ENCODE peak calls at places on chromosomes 3 and 15, in four cellular contexts. One of them, this sample, is unnamed.

GRCh38 chr15:91135201-91136130 is 35.4 kb downstream of the SV2B start:
- DNase-seq in SK-N-SH: no peak
- DNase-seq in K562: no peak
- DNase-seq in WTC11: no peak
- DNase-seq in this sample: no peak

GRCh38 chr15:34987182-34987488 is 952 bp downstream of the ZNF770 start:
- DNase-seq in SK-N-SH: peak
- DNase-seq in K562: peak
- DNase-seq in WTC11: no peak
- DNase-seq in this sample: no peak

GRCh38 chr3:195087321-195087720 is 183.6 kb downstream of the XXYLT1 start:
- DNase-seq in SK-N-SH: no peak
- DNase-seq in K562: no peak
- DNase-seq in WTC11: no peak
- DNase-seq in this sample: no peak

GRCh38 chr3:123419850-123420292 is 29.0 kb downstream of the ADCY5 start:
- DNase-seq in SK-N-SH: no peak
- DNase-seq in K562: no peak
- DNase-seq in WTC11: no peak
- DNase-seq in this sample: no peak

GRCh38 chr15:73924258-73924921 is 1.9 kb upstream of the LOXL1 start:
- DNase-seq in SK-N-SH: no peak
- DNase-seq in K562: no peak
- DNase-seq in WTC11: no peak
- DNase-seq in this sample: no peak

GRCh38 chr3:154018100-154018696 is 103.0 kb upstream of the ARHGEF26 start:
- DNase-seq in SK-N-SH: peak
- DNase-seq in K562: peak
- DNase-seq in WTC11: peak
- DNase-seq in this sample: peak

GRCh38 chr15:86595741-86596140 is 516.1 kb downstream of the AGBL1 start:
- DNase-seq in SK-N-SH: no peak
- DNase-seq in K562: no peak
- DNase-seq in WTC11: no peak
- DNase-seq in this sample: no peak

GRCh38 chr15:63380828-63381282 is 791 bp downstream of the CA12 start:
- DNase-seq in SK-N-SH: no peak
- DNase-seq in K562: no peak
- DNase-seq in WTC11: no peak
- DNase-seq in this sample: no peak

GRCh38 chr3:194262345-194263305 is 88.5 kb downstream of the CPN2 start:
- DNase-seq in SK-N-SH: no peak
- DNase-seq in K562: no peak
- DNase-seq in WTC11: no peak
- DNase-seq in this sample: no peak

GRCh38 chr3:180184806-180185205 is 148.1 kb upstream of the PEX5L start:
- DNase-seq in SK-N-SH: no peak
- DNase-seq in K562: no peak
- DNase-seq in WTC11: no peak
- DNase-seq in this sample: no peak

GRCh38 chr15:57251308-57251707 is 125.0 kb upstream of the CGNL1 start:
- DNase-seq in SK-N-SH: no peak
- DNase-seq in K562: no peak
- DNase-seq in WTC11: no peak
- DNase-seq in this sample: no peak

GRCh38 chr3:127620637-127621375 is 8.2 kb upstream of the PODXL2 start:
- DNase-seq in SK-N-SH: no peak
- DNase-seq in K562: no peak
- DNase-seq in WTC11: no peak
- DNase-seq in this sample: no peak

GRCh38 chr3:115862099-115862498 is 238.8 kb downstream of the GAP43 start:
- DNase-seq in SK-N-SH: no peak
- DNase-seq in K562: no peak
- DNase-seq in WTC11: no peak
- DNase-seq in this sample: no peak

GRCh38 chr3:58206406-58207011 is 4.3 kb downstream of the DNASE1L3 start:
- DNase-seq in SK-N-SH: no peak
- DNase-seq in K562: no peak
- DNase-seq in WTC11: no peak
- DNase-seq in this sample: no peak

GRCh38 chr3:124730920-124731297 is 657 bp downstream of the UMPS start:
- DNase-seq in SK-N-SH: no peak
- DNase-seq in K562: no peak
- DNase-seq in WTC11: no peak
- DNase-seq in this sample: no peak

GRCh38 chr3:51955175-51955892 is at the start of gene GPR62:
- DNase-seq in SK-N-SH: no peak
- DNase-seq in K562: no peak
- DNase-seq in WTC11: no peak
- DNase-seq in this sample: no peak

GRCh38 chr15:77632760-77633133 is at the start of gene LINGO1:
- DNase-seq in SK-N-SH: no peak
- DNase-seq in K562: peak
- DNase-seq in WTC11: peak
- DNase-seq in this sample: no peak

GRCh38 chr3:192869131-192870027 is 48.3 kb downstream of the MB21D2 start:
- DNase-seq in SK-N-SH: no peak
- DNase-seq in K562: no peak
- DNase-seq in WTC11: no peak
- DNase-seq in this sample: no peak

GRCh38 chr15:58966698-58967097 is 20.8 kb upstream of the RNF111 start:
- DNase-seq in SK-N-SH: no peak
- DNase-seq in K562: no peak
- DNase-seq in WTC11: no peak
- DNase-seq in this sample: no peak

GRCh38 chr3:29410660-29411405 is 130.0 kb downstream of the RBMS3 start:
- DNase-seq in SK-N-SH: no peak
- DNase-seq in K562: no peak
- DNase-seq in WTC11: no peak
- DNase-seq in this sample: no peak

GRCh38 chr3:76040946-76041345 is 255.6 kb upstream of the ZNF717 start:
- DNase-seq in SK-N-SH: no peak
- DNase-seq in K562: no peak
- DNase-seq in WTC11: no peak
- DNase-seq in this sample: no peak

GRCh38 chr3:197026481-197026866 is 3.1 kb downstream of the MELTF start:
- DNase-seq in SK-N-SH: no peak
- DNase-seq in K562: no peak
- DNase-seq in WTC11: no peak
- DNase-seq in this sample: peak

GRCh38 chr3:185561958-185562357 is 9.6 kb upstream of the LIPH start:
- DNase-seq in SK-N-SH: no peak
- DNase-seq in K562: no peak
- DNase-seq in WTC11: no peak
- DNase-seq in this sample: peak

GRCh38 chr15:73981761-73982222 is 10.3 kb downstream of the STOML1 start:
- DNase-seq in SK-N-SH: no peak
- DNase-seq in K562: no peak
- DNase-seq in WTC11: no peak
- DNase-seq in this sample: no peak

GRCh38 chr3:7144696-7145308 is 283.9 kb downstream of the GRM7 start:
- DNase-seq in SK-N-SH: peak
- DNase-seq in K562: peak
- DNase-seq in WTC11: peak
- DNase-seq in this sample: peak

GRCh38 chr3:169379496-169380121 is 283.9 kb downstream of the MECOM start:
- DNase-seq in SK-N-SH: no peak
- DNase-seq in K562: no peak
- DNase-seq in WTC11: no peak
- DNase-seq in this sample: no peak

GRCh38 chr3:196216081-196216564 is at the start of gene SLC51A:
- DNase-seq in SK-N-SH: no peak
- DNase-seq in K562: no peak
- DNase-seq in WTC11: peak
- DNase-seq in this sample: peak

GRCh38 chr3:129794319-129795201 is 99.0 kb downstream of the TMCC1 start:
- DNase-seq in SK-N-SH: peak
- DNase-seq in K562: no peak
- DNase-seq in WTC11: peak
- DNase-seq in this sample: peak

GRCh38 chr15:57509121-57509520 is 82.6 kb upstream of the MYZAP start:
- DNase-seq in SK-N-SH: no peak
- DNase-seq in K562: no peak
- DNase-seq in WTC11: peak
- DNase-seq in this sample: no peak

GRCh38 chr3:179840985-179841384 is 188.1 kb downstream of the USP13 start:
- DNase-seq in SK-N-SH: no peak
- DNase-seq in K562: no peak
- DNase-seq in WTC11: no peak
- DNase-seq in this sample: no peak

GRCh38 chr3:72368331-72368975 is 479.8 kb downstream of the SHQ1 start:
- DNase-seq in SK-N-SH: no peak
- DNase-seq in K562: no peak
- DNase-seq in WTC11: no peak
- DNase-seq in this sample: no peak

GRCh38 chr3:142568393-142569017 is 10.0 kb downstream of the ATR start:
- DNase-seq in SK-N-SH: no peak
- DNase-seq in K562: peak
- DNase-seq in WTC11: peak
- DNase-seq in this sample: peak

GRCh38 chr3:169147246-169148008 is 516.1 kb downstream of the MECOM start:
- DNase-seq in SK-N-SH: peak
- DNase-seq in K562: peak
- DNase-seq in WTC11: peak
- DNase-seq in this sample: peak

GRCh38 chr15:48190932-48191573 is 412 bp upstream of the CTXN2 start:
- DNase-seq in SK-N-SH: peak
- DNase-seq in K562: no peak
- DNase-seq in WTC11: peak
- DNase-seq in this sample: peak

GRCh38 chr3:58353722-58354553 is 21.2 kb downstream of the PXK start:
- DNase-seq in SK-N-SH: no peak
- DNase-seq in K562: no peak
- DNase-seq in WTC11: no peak
- DNase-seq in this sample: no peak

GRCh38 chr3:160368804-160369203 is 30.2 kb downstream of the IFT80 start:
- DNase-seq in SK-N-SH: no peak
- DNase-seq in K562: no peak
- DNase-seq in WTC11: no peak
- DNase-seq in this sample: no peak

DNA sequence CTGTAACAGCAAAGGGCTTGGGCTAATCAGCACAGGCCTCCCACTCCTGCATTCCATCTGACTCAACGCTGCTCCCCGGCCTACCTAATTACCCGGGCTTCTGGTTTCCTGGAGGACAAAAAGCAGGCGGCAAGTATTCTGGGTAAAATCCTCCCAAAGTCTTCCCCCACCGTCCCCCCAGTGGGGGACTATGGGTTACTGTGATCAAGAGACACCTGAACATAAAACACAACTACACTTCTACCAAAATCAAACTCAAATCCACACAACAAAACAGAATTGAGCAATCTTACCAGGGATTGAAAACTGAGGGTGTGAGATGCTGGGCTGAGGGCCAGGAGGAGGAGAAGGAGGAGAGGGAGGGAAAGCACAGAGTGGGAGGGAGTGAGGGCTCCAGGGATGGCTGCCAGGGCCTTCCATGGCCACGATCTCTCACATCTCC is 8.9 kb upstream of the NCKIPSD start:
- DNase-seq in SK-N-SH: peak
- DNase-seq in K562: no peak
- DNase-seq in WTC11: no peak
- DNase-seq in this sample: no peak
- TF ChIP-seq TEAD4 in SK-N-SH: peak
- TF ChIP-seq TEAD4 in K562: no peak
- TF ChIP-seq TEAD4 in WTC11: no peak
- TF ChIP-seq TEAD4 in this sample: no peak

GRCh38 chr15:37767841-37768455 is 166.5 kb upstream of the TMCO5A start:
- DNase-seq in SK-N-SH: no peak
- DNase-seq in K562: no peak
- DNase-seq in WTC11: no peak
- DNase-seq in this sample: no peak

GRCh38 chr15:37771462-37771861 is 163.0 kb upstream of the TMCO5A start:
- DNase-seq in SK-N-SH: no peak
- DNase-seq in K562: no peak
- DNase-seq in WTC11: no peak
- DNase-seq in this sample: no peak

GRCh38 chr15:37764733-37765191 is 169.7 kb upstream of the TMCO5A start:
- DNase-seq in SK-N-SH: peak
- DNase-seq in K562: peak
- DNase-seq in WTC11: peak
- DNase-seq in this sample: no peak

DNA sequence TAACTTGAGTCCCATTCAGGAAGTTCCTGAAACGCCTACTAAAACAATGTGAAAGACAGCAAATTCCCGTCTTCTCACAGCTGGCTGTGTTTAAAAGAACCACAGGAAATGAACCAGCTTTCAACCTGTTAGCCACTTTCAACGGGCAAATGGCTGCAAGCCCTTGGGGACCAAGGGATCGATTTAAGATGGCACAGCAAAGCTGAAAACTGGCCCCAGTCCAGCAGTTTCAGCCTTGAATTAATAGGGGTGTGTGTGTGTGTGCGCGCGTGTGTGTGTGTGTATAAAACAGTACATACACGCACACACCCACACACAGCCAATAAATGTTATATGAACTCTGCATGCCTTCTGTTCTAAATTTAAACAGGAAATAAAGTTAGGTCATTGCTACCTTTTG is 168.6 kb upstream of the TMCO5A start:
- DNase-seq in SK-N-SH: no peak
- DNase-seq in K562: no peak
- DNase-seq in WTC11: no peak
- DNase-seq in this sample: no peak
- TF ChIP-seq TEAD4 in SK-N-SH: no peak
- TF ChIP-seq TEAD4 in K562: no peak
- TF ChIP-seq TEAD4 in WTC11: no peak
- TF ChIP-seq TEAD4 in this sample: no peak

DNA sequence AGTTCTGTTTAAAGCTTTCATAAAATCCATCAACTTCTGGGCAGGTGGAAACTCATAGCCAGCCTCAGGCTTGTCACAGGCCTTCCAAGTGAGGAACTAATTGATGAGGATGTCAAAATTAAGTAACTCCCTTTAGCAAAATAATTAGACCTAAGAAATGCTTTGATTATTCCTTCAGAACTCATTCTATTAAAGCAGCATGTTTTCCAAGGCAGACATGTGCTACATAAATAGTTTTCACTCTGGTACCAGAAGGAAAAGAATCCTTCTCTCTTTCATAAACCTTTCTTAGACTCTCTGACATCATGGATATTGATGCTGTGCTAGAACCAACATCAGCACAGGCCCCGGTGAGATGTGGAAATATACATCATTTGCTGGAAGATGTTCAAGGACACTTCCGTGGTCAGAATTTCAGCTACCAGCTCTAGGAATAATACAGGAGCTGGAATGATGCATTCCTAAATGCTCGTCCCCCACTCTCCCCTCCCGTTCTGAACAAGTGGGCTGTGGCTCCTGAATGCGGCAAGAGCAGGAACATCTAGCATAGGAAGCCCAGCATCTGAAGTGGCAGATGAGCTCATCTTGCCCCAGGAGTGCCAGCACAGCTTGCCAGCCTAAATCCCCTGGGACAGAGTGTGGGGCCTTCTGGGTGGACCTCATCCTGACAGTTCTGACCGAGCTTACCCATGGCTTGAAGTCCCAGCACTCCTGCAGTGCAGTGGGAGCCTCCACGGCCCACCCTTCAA is 82.4 kb downstream of the WWTR1 start:
- DNase-seq in SK-N-SH: no peak
- DNase-seq in K562: no peak
- DNase-seq in WTC11: no peak
- DNase-seq in this sample: no peak
- TF ChIP-seq TEAD4 in SK-N-SH: peak
- TF ChIP-seq TEAD4 in K562: no peak
- TF ChIP-seq TEAD4 in WTC11: no peak
- TF ChIP-seq TEAD4 in this sample: no peak

GRCh38 chr3:151327571-151328198 is 1.7 kb downstream of the P2RY13 start:
- DNase-seq in SK-N-SH: peak
- DNase-seq in K562: peak
- DNase-seq in WTC11: no peak
- DNase-seq in this sample: no peak
- TF ChIP-seq TEAD4 in SK-N-SH: no peak
- TF ChIP-seq TEAD4 in K562: no peak
- TF ChIP-seq TEAD4 in WTC11: no peak
- TF ChIP-seq TEAD4 in this sample: no peak

This sample was measured in H1.